ENCODE peak calls at places on chromosomes 12 and 14, in nine cellular contexts. M, O, V, U, F, G, X, W and H are unnamed samples.

GRCh38 chr12:46950116-46950515 is 124.3 kb upstream of the SLC38A4 start:
- DNase-seq in M (no peak), O (no peak), V (no peak), U (no peak), F (no peak), G (no peak), X (no peak), W (no peak), H (no peak)

GRCh38 chr12:29039013-29039412 is 110.1 kb upstream of the FAR2 start:
- DNase-seq in M (no peak), O (no peak), V (no peak), U (peak), F (no peak), G (no peak), X (peak), W (no peak), H (no peak)

GRCh38 chr12:12890815-12891645 is at the start of gene GPRC5A:
- DNase-seq in M (peak), O (peak), V (peak), U (peak), F (peak), G (peak), X (peak), W (no peak), H (peak)

GRCh38 chr12:120367924-120368788 is 808 bp downstream of the MSI1 start:
- DNase-seq in M (no peak), O (no peak), V (no peak), U (no peak), F (no peak), G (no peak), X (no peak), W (no peak), H (no peak)

GRCh38 chr12:59973515-59973914 is 377.7 kb downstream of the SLC16A7 start:
- DNase-seq in M (no peak), O (no peak), V (no peak), U (peak), F (no peak), G (no peak), X (peak), W (no peak), H (no peak)

GRCh38 chr14:28754209-28754985 is 12.2 kb upstream of the FOXG1 start:
- DNase-seq in M (peak), O (no peak), V (no peak), U (peak), F (no peak), G (no peak), X (peak), W (no peak), H (no peak)

GRCh38 chr14:53103941-53104340 is 49.2 kb downstream of the DDHD1 start:
- DNase-seq in M (no peak), O (no peak), V (no peak), U (no peak), F (no peak), G (no peak), X (no peak), W (no peak), H (no peak)

GRCh38 chr12:129672110-129672509 is 231.7 kb downstream of the TMEM132D start:
- DNase-seq in M (no peak), O (no peak), V (no peak), U (no peak), F (no peak), G (no peak), X (no peak), W (no peak), H (no peak)

GRCh38 chr14:35331605-35332516 is 39.7 kb downstream of the PSMA6 start:
- DNase-seq in M (peak), O (no peak), V (no peak), U (no peak), F (no peak), G (peak), X (peak), W (no peak), H (peak)

GRCh38 chr14:53412819-53413664 is 259.9 kb upstream of the DDHD1 start:
- DNase-seq in M (no peak), O (no peak), V (no peak), U (peak), F (no peak), G (no peak), X (peak), W (no peak), H (no peak)

GRCh38 chr12:14185441-14186192 is 179.9 kb upstream of the ATF7IP start:
- DNase-seq in M (peak), O (no peak), V (no peak), U (peak), F (no peak), G (no peak), X (peak), W (no peak), H (peak)

GRCh38 chr12:109020750-109021380 is at the start of gene SVOP:
- DNase-seq in M (peak), O (peak), V (peak), U (peak), F (peak), G (no peak), X (peak), W (no peak), H (peak)

GRCh38 chr14:61184117-61184516 is 97.0 kb downstream of the TMEM30B start:
- DNase-seq in M (no peak), O (no peak), V (no peak), U (peak), F (no peak), G (no peak), X (peak), W (no peak), H (no peak)

GRCh38 chr14:74595006-74595735 is 16.9 kb downstream of the LTBP2 start:
- DNase-seq in M (peak), O (no peak), V (peak), U (no peak), F (peak), G (no peak), X (peak), W (no peak), H (no peak)

GRCh38 chr12:110861729-110862128 is 14.9 kb downstream of the CCDC63 start:
- DNase-seq in M (no peak), O (no peak), V (no peak), U (no peak), F (no peak), G (no peak), X (no peak), W (no peak), H (no peak)

GRCh38 chr14:71117839-71118743 is 210.8 kb downstream of the PCNX1 start:
- DNase-seq in M (peak), O (no peak), V (no peak), U (peak), F (no peak), G (no peak), X (peak), W (no peak), H (no peak)

GRCh38 chr12:39402922-39403321 is 40.0 kb downstream of the KIF21A start:
- DNase-seq in M (no peak), O (no peak), V (no peak), U (no peak), F (no peak), G (no peak), X (no peak), W (no peak), H (no peak)

GRCh38 chr12:95070378-95070777 is 3.0 kb downstream of the NR2C1 start:
- DNase-seq in M (no peak), O (no peak), V (no peak), U (no peak), F (no peak), G (no peak), X (no peak), W (no peak), H (no peak)

GRCh38 chr14:99205086-99205688 is 66.8 kb downstream of the BCL11B start:
- DNase-seq in M (no peak), O (no peak), V (no peak), U (no peak), F (no peak), G (peak), X (no peak), W (no peak), H (no peak)

GRCh38 chr14:56474419-56475022 is 105.1 kb upstream of the TMEM260 start:
- DNase-seq in M (no peak), O (no peak), V (no peak), U (peak), F (no peak), G (no peak), X (peak), W (no peak), H (no peak)

GRCh38 chr12:59499774-59500173 is 96.1 kb upstream of the SLC16A7 start:
- DNase-seq in M (no peak), O (no peak), V (no peak), U (no peak), F (no peak), G (no peak), X (no peak), W (no peak), H (no peak)

GRCh38 chr12:104510145-104510872 is 53.6 kb downstream of the CHST11 start:
- DNase-seq in M (no peak), O (no peak), V (no peak), U (no peak), F (no peak), G (no peak), X (no peak), W (no peak), H (no peak)

GRCh38 chr14:75876526-75876925 is 105.3 kb downstream of the TGFB3 start:
- DNase-seq in M (no peak), O (no peak), V (no peak), U (peak), F (no peak), G (no peak), X (peak), W (no peak), H (no peak)

GRCh38 chr14:68874746-68875155 is 81.9 kb upstream of the ZFP36L1 start:
- DNase-seq in M (no peak), O (no peak), V (no peak), U (no peak), F (no peak), G (no peak), X (no peak), W (no peak), H (no peak)

GRCh38 chr14:22481546-22481945 is 107.5 kb downstream of the DAD1 start:
- DNase-seq in M (no peak), O (no peak), V (no peak), U (no peak), F (no peak), G (no peak), X (no peak), W (no peak), H (no peak)

GRCh38 chr12:49825971-49826421 is 2.2 kb downstream of the NCKAP5L start:
- DNase-seq in M (no peak), O (no peak), V (no peak), U (no peak), F (no peak), G (no peak), X (no peak), W (no peak), H (no peak)
- TF ChIP-seq CTCF in M (no peak), O (no peak), V (no peak), U (no peak), F (no peak), G (no peak), X (no peak), W (no peak), H (no peak)

GRCh38 chr12:8823565-8824300 is 1.3 kb downstream of the A2ML1 start:
- DNase-seq in M (no peak), O (no peak), V (no peak), U (no peak), F (peak), G (no peak), X (peak), W (no peak), H (no peak)
- TF ChIP-seq CTCF in M (no peak), O (peak), V (peak), U (no peak), F (peak), G (peak), X (peak), W (peak), H (peak)

DNA sequence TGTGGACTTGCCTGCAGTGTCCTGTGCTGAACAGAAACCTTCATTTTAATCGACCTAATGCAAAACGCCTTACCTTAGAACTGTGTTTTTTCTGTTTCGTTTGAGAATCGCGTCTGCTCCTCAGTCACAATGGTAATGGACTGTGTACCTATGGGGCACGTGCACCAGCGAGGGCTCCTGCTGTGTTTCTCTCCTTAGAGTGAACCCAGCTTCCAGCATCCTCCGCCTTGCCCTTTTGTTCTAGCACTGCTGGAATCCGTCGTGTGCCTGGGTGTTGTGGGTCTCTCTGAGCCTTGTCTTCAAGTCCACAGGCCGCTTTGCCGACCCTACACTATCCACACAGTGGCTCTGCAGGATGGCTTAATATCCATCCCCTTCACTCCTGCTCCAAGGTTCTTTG is 3.6 kb downstream of the AMN start:
- DNase-seq in M (no peak), O (no peak), V (no peak), U (no peak), F (no peak), G (no peak), X (no peak), W (no peak), H (no peak)
- TF ChIP-seq CTCF in M (no peak), O (no peak), V (no peak), U (no peak), F (no peak), G (no peak), X (no peak), W (no peak), H (no peak)

GRCh38 chr12:113838896-113839295 is 127.2 kb downstream of the RBM19 start:
- DNase-seq in M (no peak), O (no peak), V (no peak), U (no peak), F (no peak), G (no peak), X (no peak), W (no peak), H (no peak)

GRCh38 chr12:113835433-113835832 is 130.7 kb downstream of the RBM19 start:
- DNase-seq in M (no peak), O (no peak), V (no peak), U (no peak), F (no peak), G (no peak), X (no peak), W (no peak), H (no peak)

GRCh38 chr12:113837059-113837458 is 129.1 kb downstream of the RBM19 start:
- DNase-seq in M (no peak), O (no peak), V (no peak), U (no peak), F (no peak), G (no peak), X (peak), W (no peak), H (no peak)

GRCh38 chr12:113835913-113836312 is 130.2 kb downstream of the RBM19 start:
- DNase-seq in M (no peak), O (no peak), V (no peak), U (no peak), F (no peak), G (no peak), X (no peak), W (no peak), H (no peak)

GRCh38 chr12:113837528-113838296 is 128.4 kb downstream of the RBM19 start:
- DNase-seq in M (no peak), O (no peak), V (no peak), U (no peak), F (no peak), G (no peak), X (no peak), W (no peak), H (no peak)
- TF ChIP-seq CTCF in M (no peak), O (no peak), V (no peak), U (no peak), F (no peak), G (no peak), X (peak), W (peak), H (no peak)

DNA sequence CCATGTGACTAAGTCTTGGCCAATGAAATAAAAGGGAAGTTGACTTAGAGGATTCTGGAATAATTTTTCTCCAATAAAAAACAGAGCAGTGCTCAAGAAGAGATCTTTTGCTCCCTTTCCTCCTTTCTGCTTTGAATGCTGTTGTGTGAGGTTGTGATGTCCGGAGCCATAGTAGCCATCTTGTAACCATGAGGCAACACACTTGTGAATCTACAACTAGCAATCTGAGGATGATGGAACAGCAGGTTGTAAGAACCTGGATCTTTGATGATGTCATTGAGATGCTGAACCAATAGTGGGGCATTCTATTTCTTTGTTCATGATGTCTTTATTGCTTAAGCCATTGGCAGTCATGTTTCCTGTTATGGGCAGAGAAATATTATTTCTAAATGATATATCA is 230.0 kb upstream of the SRRM4 start:
- DNase-seq in M (no peak), O (no peak), V (no peak), U (no peak), F (no peak), G (no peak), X (no peak), W (no peak), H (no peak)
- TF ChIP-seq CTCF in M (no peak), O (no peak), V (no peak), U (no peak), F (no peak), G (no peak), X (no peak), W (no peak), H (no peak)